ENCODE peak calls at places on chromosomes 12 and 14, in four cellular contexts. I, A, Q and P are unnamed samples.

GRCh38 chr12:32821293-32822089 is 65.8 kb upstream of the YARS2 start:
- DNase-seq in I (no peak), A (peak; percentile 53), Q (peak; percentile 16), P (peak; percentile 14)

GRCh38 chr12:26212988-26213387 is 17.6 kb downstream of the SSPN start:
- DNase-seq in I (no peak), A (no peak), Q (no peak), P (no peak)

GRCh38 chr12:96026331-96026730 is 9.1 kb downstream of the LTA4H start:
- DNase-seq in I (no peak), A (peak; percentile 20), Q (no peak), P (no peak)

GRCh38 chr12:65430571-65431306 is 152.3 kb downstream of the MSRB3 start:
- DNase-seq in I (no peak), A (peak; percentile 79), Q (peak; percentile 29), P (peak; percentile 81)

GRCh38 chr14:102182190-102182589 is 42.5 kb downstream of the WDR20 start:
- DNase-seq in I (peak; percentile 35), A (peak; percentile 40), Q (peak; percentile 42), P (peak; percentile 57)

GRCh38 chr14:104797112-104798044 is 1.8 kb upstream of the AKT1 start:
- DNase-seq in I (no peak), A (no peak), Q (no peak), P (no peak)

GRCh38 chr14:91367173-91368171 is 50.1 kb downstream of the CCDC88C start:
- DNase-seq in I (no peak), A (no peak), Q (peak; percentile 83), P (peak; percentile 90)

GRCh38 chr12:56425188-56425587 is 24.0 kb downstream of the TIMELESS start:
- DNase-seq in I (no peak), A (no peak), Q (no peak), P (no peak)

GRCh38 chr12:12723681-12724420 is 6.7 kb downstream of the CDKN1B start:
- DNase-seq in I (no peak), A (no peak), Q (no peak), P (peak; percentile 31)

GRCh38 chr12:124917135-124917840 is 2.8 kb upstream of the UBC start:
- DNase-seq in I (peak; percentile 99), A (peak; percentile 100), Q (peak; percentile 99), P (peak; percentile 100)

GRCh38 chr12:31749024-31749704 is 20.3 kb upstream of the AMN1 start:
- DNase-seq in I (peak; percentile 93), A (peak; percentile 97), Q (peak; percentile 93), P (peak; percentile 94)

GRCh38 chr14:33848706-33849454 is 102.0 kb downstream of the EGLN3 start:
- DNase-seq in I (no peak), A (peak; percentile 70), Q (peak; percentile 63), P (peak; percentile 68)

GRCh38 chr14:58296731-58297130 is 1.6 kb upstream of the ARID4A start:
- DNase-seq in I (no peak), A (peak; percentile 27), Q (no peak), P (no peak)

GRCh38 chr12:13102481-13103195 is 829 bp downstream of the GSG1 start:
- DNase-seq in I (no peak), A (peak; percentile 44), Q (no peak), P (peak; percentile 42)

GRCh38 chr12:19855876-19856275 is 416.6 kb downstream of the AEBP2 start:
- DNase-seq in I (no peak), A (peak; percentile 20), Q (no peak), P (no peak)
- H3K4me3 ChIP-seq in I (no peak overlapping the region), A (no peak overlapping the region), Q (no peak overlapping the region), P (no peak overlapping the region)

GRCh38 chr14:69093551-69094421 is 59.1 kb downstream of the DCAF5 start:
- DNase-seq in I (no peak), A (peak; percentile 88), Q (peak; percentile 76), P (peak; percentile 78)

GRCh38 chr14:69092840-69093422 is 60.0 kb downstream of the DCAF5 start:
- DNase-seq in I (no peak), A (no peak), Q (no peak), P (no peak)

GRCh38 chr14:69094481-69094880 is 58.4 kb downstream of the DCAF5 start:
- DNase-seq in I (no peak), A (no peak), Q (peak; percentile 40), P (no peak)

GRCh38 chr14:69097974-69098373 is 54.9 kb downstream of the DCAF5 start:
- DNase-seq in I (no peak), A (no peak), Q (no peak), P (no peak)

GRCh38 chr14:69096766-69097475 is 56.0 kb downstream of the DCAF5 start:
- DNase-seq in I (no peak), A (peak; percentile 48), Q (no peak), P (peak; percentile 21)
- H3K4me3 ChIP-seq in I (no peak overlapping the region), A (no peak overlapping the region), Q (no peak overlapping the region), P (no peak overlapping the region)

GRCh38 chr12:54373619-54374554 is 9.6 kb upstream of the GPR84 start:
- DNase-seq in I (no peak), A (no peak), Q (no peak), P (no peak)
- H3K4me3 ChIP-seq in I (no peak overlapping the region), A (no peak overlapping the region), Q (no peak overlapping the region), P (no peak overlapping the region)

DNA sequence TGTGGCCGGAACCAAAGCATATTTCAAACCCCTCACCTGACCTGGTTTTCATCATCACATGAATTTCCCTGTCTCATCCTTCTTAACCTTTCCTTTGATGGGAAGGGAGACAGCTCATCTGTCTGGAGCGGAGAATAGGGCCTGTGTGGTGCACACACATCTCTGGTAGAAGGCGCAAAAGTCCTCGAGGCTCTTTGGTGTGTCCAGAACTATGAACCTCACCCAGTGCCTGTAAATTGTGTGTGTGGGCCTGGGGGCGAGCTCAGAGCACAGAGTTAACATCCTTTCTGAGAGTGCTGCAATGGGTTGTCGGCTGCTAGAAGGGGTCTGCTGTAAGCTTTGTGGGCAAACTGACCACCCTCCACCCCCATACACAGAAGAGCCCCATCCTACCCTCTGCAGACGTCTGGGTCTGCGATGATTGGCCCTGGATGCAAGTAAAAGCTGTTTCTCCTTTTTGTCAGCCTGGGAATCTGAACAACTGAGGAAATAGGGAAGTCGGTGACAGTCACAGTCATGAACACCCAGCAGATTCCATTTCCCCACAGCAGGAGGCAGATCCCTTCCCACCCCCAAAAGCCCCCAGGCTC is 654 bp downstream of the GALNT6 start:
- DNase-seq in I (no peak), A (no peak), Q (no peak), P (no peak)
- H3K4me3 ChIP-seq in I (peak overlapping the region; percentile 42), A (peak overlapping the region; percentile 53), Q (peak overlapping the region; percentile 61), P (no peak overlapping the region)

DNA sequence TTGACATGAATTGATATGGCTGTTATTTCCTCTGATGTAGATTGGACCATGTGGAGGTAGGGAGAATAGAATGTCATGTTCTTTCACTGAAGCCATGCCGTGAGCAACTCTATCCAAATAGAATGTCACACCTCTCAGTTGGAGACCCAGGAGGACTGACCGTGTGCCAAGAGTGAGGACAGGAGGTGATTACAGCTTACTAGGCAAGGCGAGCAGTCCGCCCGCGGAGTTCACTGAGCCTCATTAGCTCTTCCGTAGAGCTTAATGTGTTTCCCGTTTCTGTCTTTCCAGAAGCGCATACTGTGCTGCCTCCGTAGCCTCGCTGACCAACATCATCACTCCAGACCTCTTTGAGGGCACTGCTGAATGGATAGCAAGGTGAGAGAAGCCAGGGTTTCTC is 45.6 kb downstream of the FNTB start:
- DNase-seq in I (no peak), A (no peak), Q (no peak), P (no peak)
- H3K4me3 ChIP-seq in I (no peak overlapping the region), A (no peak overlapping the region), Q (no peak overlapping the region), P (no peak overlapping the region)